ENCODE peak calls at places on chromosome 20, in six cellular contexts. One of them, this sample, is unnamed.

GRCh38 chr20:24149881-24150307 is 161.3 kb upstream of the GGTLC1 start:
- DNase-seq in Right ventricle myocardium superior: peak; percentile 72
- DNase-seq in stimulated activated CD8-positive, alpha-beta memory T cell treated with anti-CD3 and anti-CD28 coated beads, Interleukin-2, amount 100 ng/mL, for 48 hours: no peak
- DNase-seq in brain microvascular endothelial cell: no peak
- DNase-seq in ureter: no peak
- DNase-seq in left colon: no peak
- DNase-seq in this sample: no peak

GRCh38 chr20:15653396-15654207 is 919.6 kb downstream of the KIF16B start:
- DNase-seq in Right ventricle myocardium superior: no peak
- DNase-seq in stimulated activated CD8-positive, alpha-beta memory T cell treated with anti-CD3 and anti-CD28 coated beads, Interleukin-2, amount 100 ng/mL, for 48 hours: no peak
- DNase-seq in brain microvascular endothelial cell: no peak
- DNase-seq in ureter: no peak
- DNase-seq in left colon: no peak
- DNase-seq in this sample: no peak

GRCh38 chr20:22716824-22717351 is 132.5 kb upstream of the FOXA2 start:
- DNase-seq in Right ventricle myocardium superior: peak; percentile 51
- DNase-seq in stimulated activated CD8-positive, alpha-beta memory T cell treated with anti-CD3 and anti-CD28 coated beads, Interleukin-2, amount 100 ng/mL, for 48 hours: no peak
- DNase-seq in brain microvascular endothelial cell: no peak
- DNase-seq in ureter: no peak
- DNase-seq in left colon: no peak
- DNase-seq in this sample: no peak

GRCh38 chr20:58712823-58713731 is 20.5 kb downstream of the NPEPL1 start:
- DNase-seq in Right ventricle myocardium superior: peak; percentile 16
- DNase-seq in stimulated activated CD8-positive, alpha-beta memory T cell treated with anti-CD3 and anti-CD28 coated beads, Interleukin-2, amount 100 ng/mL, for 48 hours: no peak
- DNase-seq in brain microvascular endothelial cell: no peak
- DNase-seq in ureter: no peak
- DNase-seq in left colon: peak; percentile 19
- DNase-seq in this sample: no peak

GRCh38 chr20:4226330-4227084 is 211.1 kb upstream of the RNF24 start:
- DNase-seq in Right ventricle myocardium superior: no peak
- DNase-seq in stimulated activated CD8-positive, alpha-beta memory T cell treated with anti-CD3 and anti-CD28 coated beads, Interleukin-2, amount 100 ng/mL, for 48 hours: no peak
- DNase-seq in brain microvascular endothelial cell: no peak
- DNase-seq in ureter: no peak
- DNase-seq in left colon: no peak
- DNase-seq in this sample: no peak

GRCh38 chr20:7851031-7851490 is 89.2 kb downstream of the HAO1 start:
- DNase-seq in Right ventricle myocardium superior: no peak
- DNase-seq in stimulated activated CD8-positive, alpha-beta memory T cell treated with anti-CD3 and anti-CD28 coated beads, Interleukin-2, amount 100 ng/mL, for 48 hours: no peak
- DNase-seq in brain microvascular endothelial cell: no peak
- DNase-seq in ureter: no peak
- DNase-seq in left colon: no peak
- DNase-seq in this sample: no peak

GRCh38 chr20:38723982-38724602 is at the start of gene SLC32A1:
- DNase-seq in Right ventricle myocardium superior: no peak
- DNase-seq in stimulated activated CD8-positive, alpha-beta memory T cell treated with anti-CD3 and anti-CD28 coated beads, Interleukin-2, amount 100 ng/mL, for 48 hours: no peak
- DNase-seq in brain microvascular endothelial cell: no peak
- DNase-seq in ureter: no peak
- DNase-seq in left colon: no peak
- DNase-seq in this sample: no peak

GRCh38 chr20:53606364-53606985 is 12.8 kb upstream of the ZNF217 start:
- DNase-seq in Right ventricle myocardium superior: no peak
- DNase-seq in stimulated activated CD8-positive, alpha-beta memory T cell treated with anti-CD3 and anti-CD28 coated beads, Interleukin-2, amount 100 ng/mL, for 48 hours: no peak
- DNase-seq in brain microvascular endothelial cell: peak; percentile 48
- DNase-seq in ureter: peak; percentile 37
- DNase-seq in left colon: peak; percentile 14
- DNase-seq in this sample: peak; percentile 84

GRCh38 chr20:63846128-63846771 is 15.0 kb upstream of the ABHD16B start:
- DNase-seq in Right ventricle myocardium superior: peak; percentile 84
- DNase-seq in stimulated activated CD8-positive, alpha-beta memory T cell treated with anti-CD3 and anti-CD28 coated beads, Interleukin-2, amount 100 ng/mL, for 48 hours: no peak
- DNase-seq in brain microvascular endothelial cell: no peak
- DNase-seq in ureter: no peak
- DNase-seq in left colon: no peak
- DNase-seq in this sample: no peak

GRCh38 chr20:58867211-58867610 is 14.7 kb downstream of the GNAS start:
- DNase-seq in Right ventricle myocardium superior: no peak
- DNase-seq in stimulated activated CD8-positive, alpha-beta memory T cell treated with anti-CD3 and anti-CD28 coated beads, Interleukin-2, amount 100 ng/mL, for 48 hours: no peak
- DNase-seq in brain microvascular endothelial cell: no peak
- DNase-seq in ureter: no peak
- DNase-seq in left colon: no peak
- DNase-seq in this sample: no peak

GRCh38 chr20:38152175-38153010 is 12.7 kb downstream of the TGM2 start:
- DNase-seq in Right ventricle myocardium superior: peak; percentile 92
- DNase-seq in stimulated activated CD8-positive, alpha-beta memory T cell treated with anti-CD3 and anti-CD28 coated beads, Interleukin-2, amount 100 ng/mL, for 48 hours: peak; percentile 22
- DNase-seq in brain microvascular endothelial cell: peak; percentile 82
- DNase-seq in ureter: peak; percentile 92
- DNase-seq in left colon: peak; percentile 88
- DNase-seq in this sample: peak; percentile 78

GRCh38 chr20:45445805-45446562 is 23.6 kb upstream of the WFDC2 start:
- DNase-seq in Right ventricle myocardium superior: no peak
- DNase-seq in stimulated activated CD8-positive, alpha-beta memory T cell treated with anti-CD3 and anti-CD28 coated beads, Interleukin-2, amount 100 ng/mL, for 48 hours: no peak
- DNase-seq in brain microvascular endothelial cell: no peak
- DNase-seq in ureter: no peak
- DNase-seq in left colon: no peak
- DNase-seq in this sample: no peak

GRCh38 chr20:17845701-17846475 is 122.7 kb downstream of the SNX5 start:
- DNase-seq in Right ventricle myocardium superior: no peak
- DNase-seq in stimulated activated CD8-positive, alpha-beta memory T cell treated with anti-CD3 and anti-CD28 coated beads, Interleukin-2, amount 100 ng/mL, for 48 hours: no peak
- DNase-seq in brain microvascular endothelial cell: no peak
- DNase-seq in ureter: no peak
- DNase-seq in left colon: peak; percentile 72
- DNase-seq in this sample: no peak

GRCh38 chr20:10449270-10449669 is 14.2 kb downstream of the SLX4IP start:
- DNase-seq in Right ventricle myocardium superior: no peak
- DNase-seq in stimulated activated CD8-positive, alpha-beta memory T cell treated with anti-CD3 and anti-CD28 coated beads, Interleukin-2, amount 100 ng/mL, for 48 hours: no peak
- DNase-seq in brain microvascular endothelial cell: no peak
- DNase-seq in ureter: no peak
- DNase-seq in left colon: no peak
- DNase-seq in this sample: no peak

GRCh38 chr20:20092852-20093251 is 40.5 kb downstream of the CFAP61 start:
- DNase-seq in Right ventricle myocardium superior: no peak
- DNase-seq in stimulated activated CD8-positive, alpha-beta memory T cell treated with anti-CD3 and anti-CD28 coated beads, Interleukin-2, amount 100 ng/mL, for 48 hours: no peak
- DNase-seq in brain microvascular endothelial cell: no peak
- DNase-seq in ureter: no peak
- DNase-seq in left colon: no peak
- DNase-seq in this sample: no peak

GRCh38 chr20:19995220-19995863 is 21.8 kb upstream of the NAA20 start:
- DNase-seq in Right ventricle myocardium superior: no peak
- DNase-seq in stimulated activated CD8-positive, alpha-beta memory T cell treated with anti-CD3 and anti-CD28 coated beads, Interleukin-2, amount 100 ng/mL, for 48 hours: no peak
- DNase-seq in brain microvascular endothelial cell: no peak
- DNase-seq in ureter: no peak
- DNase-seq in left colon: no peak
- DNase-seq in this sample: peak; percentile 74

GRCh38 chr20:47574616-47575401 is 73.1 kb downstream of the NCOA3 start:
- DNase-seq in Right ventricle myocardium superior: no peak
- DNase-seq in stimulated activated CD8-positive, alpha-beta memory T cell treated with anti-CD3 and anti-CD28 coated beads, Interleukin-2, amount 100 ng/mL, for 48 hours: no peak
- DNase-seq in brain microvascular endothelial cell: peak; percentile 43
- DNase-seq in ureter: no peak
- DNase-seq in left colon: no peak
- DNase-seq in this sample: peak; percentile 18

GRCh38 chr20:49559411-49560081 is 8.4 kb downstream of the PTGIS start:
- DNase-seq in Right ventricle myocardium superior: no peak
- DNase-seq in stimulated activated CD8-positive, alpha-beta memory T cell treated with anti-CD3 and anti-CD28 coated beads, Interleukin-2, amount 100 ng/mL, for 48 hours: no peak
- DNase-seq in brain microvascular endothelial cell: no peak
- DNase-seq in ureter: peak; percentile 41
- DNase-seq in left colon: no peak
- DNase-seq in this sample: no peak

GRCh38 chr20:52746768-52747167 is 225.4 kb upstream of the TSHZ2 start:
- DNase-seq in Right ventricle myocardium superior: no peak
- DNase-seq in stimulated activated CD8-positive, alpha-beta memory T cell treated with anti-CD3 and anti-CD28 coated beads, Interleukin-2, amount 100 ng/mL, for 48 hours: no peak
- DNase-seq in brain microvascular endothelial cell: no peak
- DNase-seq in ureter: no peak
- DNase-seq in left colon: no peak
- DNase-seq in this sample: no peak

GRCh38 chr20:56522311-56522710 is 2.2 kb upstream of the FAM209A start:
- DNase-seq in Right ventricle myocardium superior: no peak
- DNase-seq in stimulated activated CD8-positive, alpha-beta memory T cell treated with anti-CD3 and anti-CD28 coated beads, Interleukin-2, amount 100 ng/mL, for 48 hours: no peak
- DNase-seq in brain microvascular endothelial cell: no peak
- DNase-seq in ureter: no peak
- DNase-seq in left colon: no peak
- DNase-seq in this sample: no peak

GRCh38 chr20:7940341-7940740 is at the start of gene HAO1:
- DNase-seq in Right ventricle myocardium superior: no peak
- DNase-seq in stimulated activated CD8-positive, alpha-beta memory T cell treated with anti-CD3 and anti-CD28 coated beads, Interleukin-2, amount 100 ng/mL, for 48 hours: no peak
- DNase-seq in brain microvascular endothelial cell: no peak
- DNase-seq in ureter: no peak
- DNase-seq in left colon: no peak
- DNase-seq in this sample: no peak

GRCh38 chr20:49115565-49115964 is 69.5 kb downstream of the CSE1L start:
- DNase-seq in Right ventricle myocardium superior: no peak
- DNase-seq in stimulated activated CD8-positive, alpha-beta memory T cell treated with anti-CD3 and anti-CD28 coated beads, Interleukin-2, amount 100 ng/mL, for 48 hours: no peak
- DNase-seq in brain microvascular endothelial cell: peak; percentile 35
- DNase-seq in ureter: no peak
- DNase-seq in left colon: no peak
- DNase-seq in this sample: peak; percentile 37

GRCh38 chr20:58695084-58695722 is 2.6 kb downstream of the NPEPL1 start:
- DNase-seq in Right ventricle myocardium superior: peak; percentile 27
- DNase-seq in stimulated activated CD8-positive, alpha-beta memory T cell treated with anti-CD3 and anti-CD28 coated beads, Interleukin-2, amount 100 ng/mL, for 48 hours: no peak
- DNase-seq in brain microvascular endothelial cell: no peak
- DNase-seq in ureter: no peak
- DNase-seq in left colon: no peak
- DNase-seq in this sample: no peak

GRCh38 chr20:63829943-63830820 is 882 bp downstream of the ZBTB46 start:
- DNase-seq in Right ventricle myocardium superior: no peak
- DNase-seq in stimulated activated CD8-positive, alpha-beta memory T cell treated with anti-CD3 and anti-CD28 coated beads, Interleukin-2, amount 100 ng/mL, for 48 hours: no peak
- DNase-seq in brain microvascular endothelial cell: peak; percentile 12
- DNase-seq in ureter: no peak
- DNase-seq in left colon: no peak
- DNase-seq in this sample: no peak

GRCh38 chr20:43459022-43459942 is 1.6 kb downstream of the SRSF6 start:
- DNase-seq in Right ventricle myocardium superior: no peak
- DNase-seq in stimulated activated CD8-positive, alpha-beta memory T cell treated with anti-CD3 and anti-CD28 coated beads, Interleukin-2, amount 100 ng/mL, for 48 hours: no peak
- DNase-seq in brain microvascular endothelial cell: peak; percentile 12
- DNase-seq in ureter: no peak
- DNase-seq in left colon: peak; percentile 29
- DNase-seq in this sample: no peak

GRCh38 chr20:58212636-58213035 is 15.8 kb downstream of the ANKRD60 start:
- DNase-seq in Right ventricle myocardium superior: no peak
- DNase-seq in stimulated activated CD8-positive, alpha-beta memory T cell treated with anti-CD3 and anti-CD28 coated beads, Interleukin-2, amount 100 ng/mL, for 48 hours: no peak
- DNase-seq in brain microvascular endothelial cell: no peak
- DNase-seq in ureter: no peak
- DNase-seq in left colon: no peak
- DNase-seq in this sample: no peak

GRCh38 chr20:63183422-63184146 is 32.3 kb downstream of the YTHDF1 start:
- DNase-seq in Right ventricle myocardium superior: no peak
- DNase-seq in stimulated activated CD8-positive, alpha-beta memory T cell treated with anti-CD3 and anti-CD28 coated beads, Interleukin-2, amount 100 ng/mL, for 48 hours: peak; percentile 37
- DNase-seq in brain microvascular endothelial cell: peak; percentile 25
- DNase-seq in ureter: no peak
- DNase-seq in left colon: no peak
- DNase-seq in this sample: no peak

GRCh38 chr20:10511507-10512231 is 76.6 kb downstream of the SLX4IP start:
- DNase-seq in Right ventricle myocardium superior: peak; percentile 85
- DNase-seq in stimulated activated CD8-positive, alpha-beta memory T cell treated with anti-CD3 and anti-CD28 coated beads, Interleukin-2, amount 100 ng/mL, for 48 hours: peak; percentile 36
- DNase-seq in brain microvascular endothelial cell: peak; percentile 98
- DNase-seq in ureter: peak; percentile 85
- DNase-seq in left colon: peak; percentile 81
- DNase-seq in this sample: peak; percentile 100

GRCh38 chr20:23187759-23188158 is 101.6 kb upstream of the CD93 start:
- DNase-seq in Right ventricle myocardium superior: peak; percentile 61
- DNase-seq in stimulated activated CD8-positive, alpha-beta memory T cell treated with anti-CD3 and anti-CD28 coated beads, Interleukin-2, amount 100 ng/mL, for 48 hours: no peak
- DNase-seq in brain microvascular endothelial cell: no peak
- DNase-seq in ureter: peak; percentile 82
- DNase-seq in left colon: no peak
- DNase-seq in this sample: no peak

GRCh38 chr20:3209023-3209945 is at the start of gene ITPA:
- DNase-seq in Right ventricle myocardium superior: peak; percentile 72
- DNase-seq in stimulated activated CD8-positive, alpha-beta memory T cell treated with anti-CD3 and anti-CD28 coated beads, Interleukin-2, amount 100 ng/mL, for 48 hours: peak; percentile 37
- DNase-seq in brain microvascular endothelial cell: peak; percentile 20
- DNase-seq in ureter: peak; percentile 61
- DNase-seq in left colon: peak; percentile 38
- DNase-seq in this sample: peak; percentile 33

GRCh38 chr20:50191566-50192363 is 1.1 kb downstream of the CEBPB start:
- DNase-seq in Right ventricle myocardium superior: peak; percentile 64
- DNase-seq in stimulated activated CD8-positive, alpha-beta memory T cell treated with anti-CD3 and anti-CD28 coated beads, Interleukin-2, amount 100 ng/mL, for 48 hours: peak; percentile 32
- DNase-seq in brain microvascular endothelial cell: no peak
- DNase-seq in ureter: peak; percentile 64
- DNase-seq in left colon: peak; percentile 45
- DNase-seq in this sample: peak; percentile 56

GRCh38 chr20:44832724-44833123 is 22.4 kb upstream of the RIMS4 start:
- DNase-seq in Right ventricle myocardium superior: no peak
- DNase-seq in stimulated activated CD8-positive, alpha-beta memory T cell treated with anti-CD3 and anti-CD28 coated beads, Interleukin-2, amount 100 ng/mL, for 48 hours: no peak
- DNase-seq in brain microvascular endothelial cell: peak; percentile 42
- DNase-seq in ureter: no peak
- DNase-seq in left colon: no peak
- DNase-seq in this sample: no peak

GRCh38 chr20:11387189-11387754 is 530.4 kb upstream of the BTBD3 start:
- DNase-seq in Right ventricle myocardium superior: no peak
- DNase-seq in stimulated activated CD8-positive, alpha-beta memory T cell treated with anti-CD3 and anti-CD28 coated beads, Interleukin-2, amount 100 ng/mL, for 48 hours: no peak
- DNase-seq in brain microvascular endothelial cell: peak; percentile 89
- DNase-seq in ureter: no peak
- DNase-seq in left colon: no peak
- DNase-seq in this sample: peak; percentile 88

GRCh38 chr20:39862613-39863012 is 826.4 kb downstream of the MAFB start:
- DNase-seq in Right ventricle myocardium superior: no peak
- DNase-seq in stimulated activated CD8-positive, alpha-beta memory T cell treated with anti-CD3 and anti-CD28 coated beads, Interleukin-2, amount 100 ng/mL, for 48 hours: no peak
- DNase-seq in brain microvascular endothelial cell: no peak
- DNase-seq in ureter: no peak
- DNase-seq in left colon: no peak
- DNase-seq in this sample: no peak

GRCh38 chr20:38222231-38222922 is 38.2 kb downstream of the KIAA1755 start:
- DNase-seq in Right ventricle myocardium superior: peak; percentile 74
- DNase-seq in stimulated activated CD8-positive, alpha-beta memory T cell treated with anti-CD3 and anti-CD28 coated beads, Interleukin-2, amount 100 ng/mL, for 48 hours: peak; percentile 38
- DNase-seq in brain microvascular endothelial cell: peak; percentile 69
- DNase-seq in ureter: peak; percentile 60
- DNase-seq in left colon: peak; percentile 25
- DNase-seq in this sample: peak; percentile 49

GRCh38 chr20:8144282-8145245 is 12.5 kb downstream of the PLCB1 start:
- DNase-seq in Right ventricle myocardium superior: no peak
- DNase-seq in stimulated activated CD8-positive, alpha-beta memory T cell treated with anti-CD3 and anti-CD28 coated beads, Interleukin-2, amount 100 ng/mL, for 48 hours: no peak
- DNase-seq in brain microvascular endothelial cell: peak; percentile 92
- DNase-seq in ureter: no peak
- DNase-seq in left colon: no peak
- DNase-seq in this sample: peak; percentile 93

GRCh38 chr20:41149679-41150131 is 12.4 kb downstream of the PLCG1 start:
- DNase-seq in Right ventricle myocardium superior: peak; percentile 4
- DNase-seq in stimulated activated CD8-positive, alpha-beta memory T cell treated with anti-CD3 and anti-CD28 coated beads, Interleukin-2, amount 100 ng/mL, for 48 hours: no peak
- DNase-seq in brain microvascular endothelial cell: peak; percentile 17
- DNase-seq in ureter: no peak
- DNase-seq in left colon: peak; percentile 48
- DNase-seq in this sample: peak; percentile 28

This sample was measured in astrocyte of the spinal cord.